ENCODE peak calls at places on chromosomes 3 and 15, in four cellular contexts. G, E, X and B are unnamed samples.

GRCh38 chr3:169173231-169173630 is 490.3 kb downstream of the MECOM start:
- DNase-seq in G (no peak), E (no peak), X (no peak), B (no peak)

GRCh38 chr15:84979651-84980050 is 2.0 kb upstream of the PDE8A start:
- DNase-seq in G (no peak), E (no peak), X (peak), B (no peak)

GRCh38 chr3:42655331-42655888 is 1.9 kb downstream of the ZBTB47 start:
- DNase-seq in G (no peak), E (no peak), X (no peak), B (no peak)

GRCh38 chr15:82129769-82130168 is 84.0 kb upstream of the MEX3B start:
- DNase-seq in G (no peak), E (no peak), X (no peak), B (peak)

GRCh38 chr3:128352326-128352725 is 114.4 kb downstream of the DNAJB8 start:
- DNase-seq in G (no peak), E (no peak), X (no peak), B (no peak)

GRCh38 chr3:174094671-174095070 is 697.1 kb downstream of the NLGN1 start:
- DNase-seq in G (no peak), E (no peak), X (no peak), B (no peak)

GRCh38 chr15:90437516-90437915 is 49.5 kb downstream of the IQGAP1 start:
- DNase-seq in G (no peak), E (no peak), X (no peak), B (no peak)

GRCh38 chr3:132210476-132211346 is 106.5 kb upstream of the ACP3 start:
- DNase-seq in G (peak), E (no peak), X (no peak), B (peak)

GRCh38 chr3:23959147-23959900 is 14.2 kb downstream of the NR1D2 start:
- DNase-seq in G (peak), E (no peak), X (no peak), B (peak)

GRCh38 chr3:149307435-149307783 is 26.0 kb downstream of the TM4SF18 start:
- DNase-seq in G (no peak), E (no peak), X (no peak), B (no peak)

DNA sequence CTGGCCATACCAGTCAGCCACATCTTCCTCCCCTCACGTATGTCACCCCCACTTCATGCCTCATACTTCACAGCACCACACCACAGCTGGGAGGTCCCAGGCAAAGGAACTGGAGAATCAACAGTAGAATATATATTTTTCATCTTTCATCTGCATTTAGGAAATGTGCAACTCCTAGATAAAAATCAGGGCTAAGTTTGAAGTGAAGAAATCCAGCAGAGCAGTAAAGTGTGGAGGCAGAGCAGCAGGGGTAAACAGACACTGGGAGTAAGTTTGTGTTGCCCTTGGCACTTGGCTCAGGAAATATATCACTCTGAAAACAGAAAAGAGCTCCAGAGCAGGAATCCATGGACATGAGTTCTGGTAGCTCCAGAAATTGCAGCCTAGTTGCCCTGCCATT is 2.8 kb upstream of the HERC1 start:
- DNase-seq in G (no peak), E (no peak), X (peak), B (no peak)
- TF ChIP-seq ESRRA in G (no peak), E (no peak), X (no peak), B (no peak)

GRCh38 chr15:69031013-69032001 is 16.8 kb downstream of the NOX5 start:
- DNase-seq in G (no peak), E (no peak), X (peak), B (peak)
- TF ChIP-seq RAD21 in G (peak), E (no peak), X (peak), B (peak)

GRCh38 chr3:116112686-116113085 is 332.6 kb downstream of the LSAMP start:
- DNase-seq in G (no peak), E (no peak), X (no peak), B (no peak)
- TF ChIP-seq ESRRA in G (no peak), E (no peak), X (no peak), B (no peak)

DNA sequence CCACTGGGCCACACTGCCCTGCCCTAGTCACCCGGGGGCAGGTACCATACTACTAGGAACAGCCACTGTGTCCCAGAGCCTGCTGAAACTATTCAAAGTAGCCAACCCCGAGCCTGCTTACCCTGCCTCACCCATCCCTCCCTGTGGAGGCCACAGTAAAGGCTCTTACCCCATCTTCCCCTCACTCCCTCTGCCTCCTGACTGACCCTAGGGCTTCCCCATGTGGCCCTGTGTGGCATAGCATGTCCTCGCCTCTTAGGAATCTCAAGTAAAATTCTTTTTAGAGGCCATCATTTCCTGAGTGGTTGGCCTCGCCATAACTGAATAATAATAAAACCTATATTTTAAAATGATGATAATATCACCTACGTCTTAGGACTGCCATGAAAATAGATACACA is 112.2 kb upstream of the SLC6A11 start:
- DNase-seq in G (no peak), E (no peak), X (peak), B (no peak)
- TF ChIP-seq RAD21 in G (peak), E (peak), X (peak), B (peak)